ENCODE peak calls at places on chromosome 15, in eight cellular contexts. J is nephron progenitor cell; V is NCI-H524; H is NB4; G is EH; C is hepatocyte; F is activated T-helper 9 cell treated with anti-CD3 and anti-CD28 coated beads, Interleukin-2, amount 50 U/mL, for 16 hours; R is CD4-positive, alpha-beta T cell. O is an unnamed sample.

GRCh38 chr15:88913017-88913849 is at the start of gene MFGE8:
- DNase-seq in J (peak), V (peak), H (peak), G (peak), C (peak), F (peak), R (peak), O (peak)

GRCh38 chr15:57611938-57612337 is 20.2 kb downstream of the MYZAP start:
- DNase-seq in J (no peak), V (no peak), H (no peak), G (peak), C (peak), F (no peak), R (no peak), O (no peak)

GRCh38 chr15:83753872-83754493 is 100.1 kb downstream of the ADAMTSL3 start:
- DNase-seq in J (no peak), V (no peak), H (no peak), G (no peak), C (no peak), F (no peak), R (no peak), O (no peak)

GRCh38 chr15:38894260-38894948 is 329.8 kb upstream of the RASGRP1 start:
- DNase-seq in J (no peak), V (no peak), H (no peak), G (peak), C (no peak), F (no peak), R (no peak), O (no peak)

GRCh38 chr15:89876736-89877135 is 17.1 kb downstream of the AP3S2 start:
- DNase-seq in J (no peak), V (no peak), H (no peak), G (no peak), C (no peak), F (no peak), R (no peak), O (no peak)

GRCh38 chr15:55742498-55742926 is 440 bp downstream of the PRTG start:
- DNase-seq in J (no peak), V (peak), H (peak), G (peak), C (peak), F (no peak), R (no peak), O (peak)

GRCh38 chr15:31824009-31824408 is 206.3 kb upstream of the CHRNA7 start:
- DNase-seq in J (no peak), V (no peak), H (no peak), G (no peak), C (no peak), F (no peak), R (no peak), O (no peak)

GRCh38 chr15:67937153-67937761 is 97.4 kb upstream of the RNU6-1 start:
- DNase-seq in J (no peak), V (no peak), H (no peak), G (peak), C (no peak), F (no peak), R (no peak), O (peak)

GRCh38 chr15:46127361-46127874 is 492.6 kb downstream of the SQOR start:
- DNase-seq in J (no peak), V (no peak), H (no peak), G (peak), C (no peak), F (no peak), R (no peak), O (no peak)

GRCh38 chr15:84765675-84766074 is 17.3 kb downstream of the ZNF592 start:
- DNase-seq in J (no peak), V (no peak), H (no peak), G (no peak), C (no peak), F (no peak), R (no peak), O (no peak)

GRCh38 chr15:29613951-29614382 is 208.3 kb downstream of the TJP1 start:
- DNase-seq in J (no peak), V (no peak), H (peak), G (no peak), C (no peak), F (no peak), R (no peak), O (peak)

GRCh38 chr15:63609448-63609847 is 12.3 kb downstream of the FBXL22 start:
- DNase-seq in J (no peak), V (no peak), H (no peak), G (no peak), C (no peak), F (no peak), R (no peak), O (no peak)

GRCh38 chr15:71162309-71162708 is 47.0 kb downstream of the THSD4 start:
- DNase-seq in J (no peak), V (no peak), H (no peak), G (no peak), C (no peak), F (no peak), R (no peak), O (no peak)

GRCh38 chr15:36334059-36334458 is 245.4 kb upstream of the CDIN1 start:
- DNase-seq in J (no peak), V (no peak), H (no peak), G (peak), C (no peak), F (no peak), R (no peak), O (no peak)

GRCh38 chr15:57406040-57406772 is 29.9 kb downstream of the CGNL1 start:
- DNase-seq in J (no peak), V (peak), H (no peak), G (peak), C (no peak), F (no peak), R (no peak), O (peak)

GRCh38 chr15:29090617-29091466 is 178.8 kb downstream of the NSMCE3 start:
- DNase-seq in J (peak), V (no peak), H (peak), G (peak), C (peak), F (peak), R (peak), O (peak)

GRCh38 chr15:56719021-56719612 is 14.2 kb downstream of the ZNF280D start:
- DNase-seq in J (no peak), V (no peak), H (no peak), G (no peak), C (no peak), F (no peak), R (no peak), O (no peak)

GRCh38 chr15:70308011-70308761 is 210.5 kb upstream of the TLE3 start:
- DNase-seq in J (no peak), V (no peak), H (peak), G (no peak), C (no peak), F (no peak), R (no peak), O (no peak)

GRCh38 chr15:98000249-98001203 is 40.0 kb downstream of the ARRDC4 start:
- DNase-seq in J (no peak), V (no peak), H (no peak), G (peak), C (peak), F (no peak), R (no peak), O (no peak)

GRCh38 chr15:88023956-88024355 is 232.6 kb downstream of the NTRK3 start:
- DNase-seq in J (no peak), V (no peak), H (no peak), G (no peak), C (no peak), F (no peak), R (no peak), O (no peak)

GRCh38 chr15:45254405-45255293 is 2.6 kb downstream of the SLC28A2 start:
- DNase-seq in J (no peak), V (no peak), H (no peak), G (peak), C (peak), F (no peak), R (no peak), O (no peak)

GRCh38 chr15:101455291-101455916 is 34.1 kb downstream of the PCSK6 start:
- DNase-seq in J (no peak), V (no peak), H (peak), G (peak), C (no peak), F (no peak), R (no peak), O (no peak)

GRCh38 chr15:40270246-40270995 is 12.4 kb downstream of the ANKRD63 start:
- DNase-seq in J (no peak), V (no peak), H (no peak), G (no peak), C (no peak), F (no peak), R (no peak), O (no peak)

GRCh38 chr15:67945951-67946700 is 106.3 kb upstream of the RNU6-1 start:
- DNase-seq in J (peak), V (no peak), H (peak), G (peak), C (peak), F (no peak), R (no peak), O (no peak)

GRCh38 chr15:40045572-40046217 is 6.7 kb upstream of the SRP14 start:
- DNase-seq in J (no peak), V (no peak), H (no peak), G (no peak), C (no peak), F (no peak), R (no peak), O (no peak)

GRCh38 chr15:87826119-87826730 is 430.3 kb downstream of the NTRK3 start:
- DNase-seq in J (peak), V (no peak), H (no peak), G (no peak), C (no peak), F (no peak), R (no peak), O (no peak)

GRCh38 chr15:79812536-79812935 is 84.3 kb downstream of the MTHFS start:
- DNase-seq in J (no peak), V (no peak), H (no peak), G (peak), C (no peak), F (no peak), R (no peak), O (no peak)